ENCODE peak calls at places on chromosome 1, in eight cellular contexts. One of them, this sample, is unnamed.

GRCh38 chr1:208324005-208324404 is 79.8 kb upstream of the PLXNA2 start:
- DNase-seq in astrocyte of the spinal cord: no peak
- DNase-seq in Peyer's patch: no peak
- DNase-seq in naive thymus-derived CD8-positive, alpha-beta T cell: no peak
- DNase-seq in stimulated activated effector memory CD8-positive, alpha-beta T cell treated with anti-CD3 and anti-CD28 coated beads, Interleukin-12 subunit alpha, Interleukin-12 subunit beta, amount 100 ng/mL, for 72 hours: no peak
- DNase-seq in hippocampal formation: no peak
- DNase-seq in GM23338: peak
- DNase-seq in substantia nigra: no peak
- DNase-seq in this sample: no peak

GRCh38 chr1:199931666-199932377 is 95.7 kb upstream of the NR5A2 start:
- DNase-seq in astrocyte of the spinal cord: no peak
- DNase-seq in Peyer's patch: peak
- DNase-seq in naive thymus-derived CD8-positive, alpha-beta T cell: peak
- DNase-seq in stimulated activated effector memory CD8-positive, alpha-beta T cell treated with anti-CD3 and anti-CD28 coated beads, Interleukin-12 subunit alpha, Interleukin-12 subunit beta, amount 100 ng/mL, for 72 hours: no peak
- DNase-seq in hippocampal formation: no peak
- DNase-seq in GM23338: peak
- DNase-seq in substantia nigra: no peak
- DNase-seq in this sample: no peak

GRCh38 chr1:41613646-41614592 is 129.4 kb upstream of the EDN2 start:
- DNase-seq in astrocyte of the spinal cord: no peak
- DNase-seq in Peyer's patch: no peak
- DNase-seq in naive thymus-derived CD8-positive, alpha-beta T cell: no peak
- DNase-seq in stimulated activated effector memory CD8-positive, alpha-beta T cell treated with anti-CD3 and anti-CD28 coated beads, Interleukin-12 subunit alpha, Interleukin-12 subunit beta, amount 100 ng/mL, for 72 hours: no peak
- DNase-seq in hippocampal formation: no peak
- DNase-seq in GM23338: no peak
- DNase-seq in substantia nigra: no peak
- DNase-seq in this sample: no peak

GRCh38 chr1:235073331-235073967 is 55.2 kb downstream of the TOMM20 start:
- DNase-seq in astrocyte of the spinal cord: no peak
- DNase-seq in Peyer's patch: peak
- DNase-seq in naive thymus-derived CD8-positive, alpha-beta T cell: no peak
- DNase-seq in stimulated activated effector memory CD8-positive, alpha-beta T cell treated with anti-CD3 and anti-CD28 coated beads, Interleukin-12 subunit alpha, Interleukin-12 subunit beta, amount 100 ng/mL, for 72 hours: no peak
- DNase-seq in hippocampal formation: no peak
- DNase-seq in GM23338: no peak
- DNase-seq in substantia nigra: peak
- DNase-seq in this sample: peak

GRCh38 chr1:226588484-226588883 is 39.9 kb downstream of the STUM start:
- DNase-seq in astrocyte of the spinal cord: no peak
- DNase-seq in Peyer's patch: no peak
- DNase-seq in naive thymus-derived CD8-positive, alpha-beta T cell: no peak
- DNase-seq in stimulated activated effector memory CD8-positive, alpha-beta T cell treated with anti-CD3 and anti-CD28 coated beads, Interleukin-12 subunit alpha, Interleukin-12 subunit beta, amount 100 ng/mL, for 72 hours: no peak
- DNase-seq in hippocampal formation: no peak
- DNase-seq in GM23338: no peak
- DNase-seq in substantia nigra: no peak
- DNase-seq in this sample: no peak

GRCh38 chr1:165185161-165185889 is 171.2 kb downstream of the LMX1A start:
- DNase-seq in astrocyte of the spinal cord: no peak
- DNase-seq in Peyer's patch: no peak
- DNase-seq in naive thymus-derived CD8-positive, alpha-beta T cell: no peak
- DNase-seq in stimulated activated effector memory CD8-positive, alpha-beta T cell treated with anti-CD3 and anti-CD28 coated beads, Interleukin-12 subunit alpha, Interleukin-12 subunit beta, amount 100 ng/mL, for 72 hours: no peak
- DNase-seq in hippocampal formation: no peak
- DNase-seq in GM23338: no peak
- DNase-seq in substantia nigra: no peak
- DNase-seq in this sample: no peak

GRCh38 chr1:207071426-207071825 is 17.2 kb upstream of the C4BPB start:
- DNase-seq in astrocyte of the spinal cord: no peak
- DNase-seq in Peyer's patch: no peak
- DNase-seq in naive thymus-derived CD8-positive, alpha-beta T cell: peak
- DNase-seq in stimulated activated effector memory CD8-positive, alpha-beta T cell treated with anti-CD3 and anti-CD28 coated beads, Interleukin-12 subunit alpha, Interleukin-12 subunit beta, amount 100 ng/mL, for 72 hours: peak
- DNase-seq in hippocampal formation: no peak
- DNase-seq in GM23338: no peak
- DNase-seq in substantia nigra: no peak
- DNase-seq in this sample: no peak

GRCh38 chr1:83641206-83641658 is 357.7 kb downstream of the TTLL7 start:
- DNase-seq in astrocyte of the spinal cord: peak
- DNase-seq in Peyer's patch: no peak
- DNase-seq in naive thymus-derived CD8-positive, alpha-beta T cell: no peak
- DNase-seq in stimulated activated effector memory CD8-positive, alpha-beta T cell treated with anti-CD3 and anti-CD28 coated beads, Interleukin-12 subunit alpha, Interleukin-12 subunit beta, amount 100 ng/mL, for 72 hours: no peak
- DNase-seq in hippocampal formation: no peak
- DNase-seq in GM23338: peak
- DNase-seq in substantia nigra: no peak
- DNase-seq in this sample: no peak

GRCh38 chr1:152162826-152163463 is 3.9 kb upstream of the RPTN start:
- DNase-seq in astrocyte of the spinal cord: peak
- DNase-seq in Peyer's patch: no peak
- DNase-seq in naive thymus-derived CD8-positive, alpha-beta T cell: no peak
- DNase-seq in stimulated activated effector memory CD8-positive, alpha-beta T cell treated with anti-CD3 and anti-CD28 coated beads, Interleukin-12 subunit alpha, Interleukin-12 subunit beta, amount 100 ng/mL, for 72 hours: no peak
- DNase-seq in hippocampal formation: no peak
- DNase-seq in GM23338: no peak
- DNase-seq in substantia nigra: no peak
- DNase-seq in this sample: no peak

GRCh38 chr1:212607206-212607923 is 1.2 kb upstream of the ATF3 start:
- DNase-seq in astrocyte of the spinal cord: no peak
- DNase-seq in Peyer's patch: peak
- DNase-seq in naive thymus-derived CD8-positive, alpha-beta T cell: no peak
- DNase-seq in stimulated activated effector memory CD8-positive, alpha-beta T cell treated with anti-CD3 and anti-CD28 coated beads, Interleukin-12 subunit alpha, Interleukin-12 subunit beta, amount 100 ng/mL, for 72 hours: peak
- DNase-seq in hippocampal formation: no peak
- DNase-seq in GM23338: peak
- DNase-seq in substantia nigra: no peak
- DNase-seq in this sample: no peak

GRCh38 chr1:77322061-77322900 is 40.5 kb downstream of the AK5 start:
- DNase-seq in astrocyte of the spinal cord: peak
- DNase-seq in Peyer's patch: no peak
- DNase-seq in naive thymus-derived CD8-positive, alpha-beta T cell: no peak
- DNase-seq in stimulated activated effector memory CD8-positive, alpha-beta T cell treated with anti-CD3 and anti-CD28 coated beads, Interleukin-12 subunit alpha, Interleukin-12 subunit beta, amount 100 ng/mL, for 72 hours: no peak
- DNase-seq in hippocampal formation: no peak
- DNase-seq in GM23338: peak
- DNase-seq in substantia nigra: no peak
- DNase-seq in this sample: no peak

GRCh38 chr1:167057297-167057688 is 32.9 kb downstream of the GPA33 start:
- DNase-seq in astrocyte of the spinal cord: peak
- DNase-seq in Peyer's patch: no peak
- DNase-seq in naive thymus-derived CD8-positive, alpha-beta T cell: no peak
- DNase-seq in stimulated activated effector memory CD8-positive, alpha-beta T cell treated with anti-CD3 and anti-CD28 coated beads, Interleukin-12 subunit alpha, Interleukin-12 subunit beta, amount 100 ng/mL, for 72 hours: peak
- DNase-seq in hippocampal formation: peak
- DNase-seq in GM23338: peak
- DNase-seq in substantia nigra: no peak
- DNase-seq in this sample: no peak

GRCh38 chr1:204583909-204584632 is 67.9 kb downstream of the MDM4 start:
- DNase-seq in astrocyte of the spinal cord: no peak
- DNase-seq in Peyer's patch: no peak
- DNase-seq in naive thymus-derived CD8-positive, alpha-beta T cell: no peak
- DNase-seq in stimulated activated effector memory CD8-positive, alpha-beta T cell treated with anti-CD3 and anti-CD28 coated beads, Interleukin-12 subunit alpha, Interleukin-12 subunit beta, amount 100 ng/mL, for 72 hours: no peak
- DNase-seq in hippocampal formation: peak
- DNase-seq in GM23338: no peak
- DNase-seq in substantia nigra: no peak
- DNase-seq in this sample: no peak